ENCODE peak calls at places on chromosomes 16 and 17, in eight cellular contexts. One of them, this sample, is unnamed.
A peak's percentile ranks its signal among the peaks of the same experiment; 100 is the strongest.

GRCh38 chr17:82935944-82936767 is 96.3 kb upstream of the ZNF750 start:
- DNase-seq in HL-60: no peak
- DNase-seq in cardiac muscle cell: no peak
- DNase-seq in breast epithelium: peak; percentile 38
- DNase-seq in naive thymus-derived CD4-positive, alpha-beta T cell: no peak
- DNase-seq in left ventricle myocardium inferior: peak; percentile 11
- DNase-seq in BJ: no peak
- DNase-seq in left lung: no peak
- DNase-seq in this sample: peak; percentile 64

GRCh38 chr17:47192549-47192948 is 3.5 kb upstream of the CDC27 start:
- DNase-seq in naive thymus-derived CD4-positive, alpha-beta T cell: no peak
- DNase-seq in cardiac muscle cell: no peak
- DNase-seq in HL-60: peak; percentile 21
- DNase-seq in BJ: no peak
- DNase-seq in left ventricle myocardium inferior: no peak
- DNase-seq in breast epithelium: no peak
- DNase-seq in left lung: no peak
- DNase-seq in this sample: no peak

GRCh38 chr16:57503366-57503765 is 17.1 kb upstream of the DOK4 start:
- DNase-seq in cardiac muscle cell: peak; percentile 41
- DNase-seq in left ventricle myocardium inferior: no peak
- DNase-seq in HL-60: no peak
- DNase-seq in breast epithelium: no peak
- DNase-seq in naive thymus-derived CD4-positive, alpha-beta T cell: no peak
- DNase-seq in left lung: peak; percentile 62
- DNase-seq in BJ: no peak
- DNase-seq in this sample: no peak

GRCh38 chr16:4696172-4696904 is 3.0 kb downstream of the NUDT16L1 start:
- DNase-seq in breast epithelium: no peak
- DNase-seq in cardiac muscle cell: peak; percentile 50
- DNase-seq in naive thymus-derived CD4-positive, alpha-beta T cell: no peak
- DNase-seq in left ventricle myocardium inferior: peak; percentile 69
- DNase-seq in HL-60: no peak
- DNase-seq in BJ: no peak
- DNase-seq in left lung: no peak
- DNase-seq in this sample: peak; percentile 88

GRCh38 chr17:33277436-33278100 is 15.5 kb downstream of the ASIC2 start:
- DNase-seq in HL-60: no peak
- DNase-seq in naive thymus-derived CD4-positive, alpha-beta T cell: no peak
- DNase-seq in breast epithelium: no peak
- DNase-seq in left lung: no peak
- DNase-seq in left ventricle myocardium inferior: no peak
- DNase-seq in BJ: no peak
- DNase-seq in cardiac muscle cell: no peak
- DNase-seq in this sample: no peak

GRCh38 chr16:85511938-85512551 is 101.1 kb upstream of the GSE1 start:
- DNase-seq in left lung: no peak
- DNase-seq in HL-60: no peak
- DNase-seq in BJ: no peak
- DNase-seq in breast epithelium: no peak
- DNase-seq in cardiac muscle cell: no peak
- DNase-seq in naive thymus-derived CD4-positive, alpha-beta T cell: no peak
- DNase-seq in left ventricle myocardium inferior: no peak
- DNase-seq in this sample: no peak

GRCh38 chr17:958712-959451 is 20.7 kb downstream of the NXN start:
- DNase-seq in HL-60: no peak
- DNase-seq in left lung: no peak
- DNase-seq in naive thymus-derived CD4-positive, alpha-beta T cell: no peak
- DNase-seq in cardiac muscle cell: no peak
- DNase-seq in BJ: no peak
- DNase-seq in breast epithelium: no peak
- DNase-seq in left ventricle myocardium inferior: no peak
- DNase-seq in this sample: no peak

GRCh38 chr16:19238386-19238785 is 47.1 kb upstream of the CLEC19A start:
- DNase-seq in naive thymus-derived CD4-positive, alpha-beta T cell: no peak
- DNase-seq in left ventricle myocardium inferior: no peak
- DNase-seq in breast epithelium: no peak
- DNase-seq in left lung: no peak
- DNase-seq in HL-60: no peak
- DNase-seq in cardiac muscle cell: no peak
- DNase-seq in BJ: no peak
- DNase-seq in this sample: no peak

GRCh38 chr16:85291302-85292148 is 179.3 kb upstream of the CIBAR2 start:
- DNase-seq in left lung: peak; percentile 76
- DNase-seq in breast epithelium: no peak
- DNase-seq in HL-60: peak; percentile 23
- DNase-seq in left ventricle myocardium inferior: peak; percentile 60
- DNase-seq in naive thymus-derived CD4-positive, alpha-beta T cell: no peak
- DNase-seq in BJ: no peak
- DNase-seq in cardiac muscle cell: peak; percentile 53
- DNase-seq in this sample: no peak

GRCh38 chr16:4801051-4801961 is 1.1 kb downstream of the ROGDI start:
- DNase-seq in left ventricle myocardium inferior: no peak
- DNase-seq in cardiac muscle cell: no peak
- DNase-seq in naive thymus-derived CD4-positive, alpha-beta T cell: no peak
- DNase-seq in breast epithelium: no peak
- DNase-seq in left lung: no peak
- DNase-seq in HL-60: no peak
- DNase-seq in BJ: no peak
- DNase-seq in this sample: no peak

GRCh38 chr16:7343271-7343670 is 10.6 kb downstream of the RBFOX1 start:
- DNase-seq in naive thymus-derived CD4-positive, alpha-beta T cell: no peak
- DNase-seq in left lung: no peak
- DNase-seq in cardiac muscle cell: no peak
- DNase-seq in breast epithelium: no peak
- DNase-seq in left ventricle myocardium inferior: peak; percentile 28
- DNase-seq in BJ: no peak
- DNase-seq in HL-60: no peak
- DNase-seq in this sample: no peak

GRCh38 chr16:90037202-90037765 is 18.0 kb upstream of the DBNDD1 start:
- DNase-seq in left ventricle myocardium inferior: no peak
- DNase-seq in naive thymus-derived CD4-positive, alpha-beta T cell: no peak
- DNase-seq in left lung: no peak
- DNase-seq in cardiac muscle cell: no peak
- DNase-seq in HL-60: no peak
- DNase-seq in breast epithelium: no peak
- DNase-seq in BJ: no peak
- DNase-seq in this sample: no peak

GRCh38 chr16:72549878-72550277 is 377.9 kb upstream of the PMFBP1 start:
- DNase-seq in BJ: no peak
- DNase-seq in breast epithelium: no peak
- DNase-seq in cardiac muscle cell: no peak
- DNase-seq in HL-60: no peak
- DNase-seq in naive thymus-derived CD4-positive, alpha-beta T cell: no peak
- DNase-seq in left ventricle myocardium inferior: no peak
- DNase-seq in left lung: no peak
- DNase-seq in this sample: no peak

GRCh38 chr17:8797621-8798175 is 1.5 kb downstream of the MFSD6L start:
- DNase-seq in cardiac muscle cell: no peak
- DNase-seq in breast epithelium: no peak
- DNase-seq in left lung: no peak
- DNase-seq in left ventricle myocardium inferior: no peak
- DNase-seq in HL-60: no peak
- DNase-seq in BJ: no peak
- DNase-seq in naive thymus-derived CD4-positive, alpha-beta T cell: no peak
- DNase-seq in this sample: no peak

GRCh38 chr17:17806035-17806434 is 30.8 kb downstream of the SREBF1 start:
- DNase-seq in left ventricle myocardium inferior: no peak
- DNase-seq in breast epithelium: no peak
- DNase-seq in cardiac muscle cell: no peak
- DNase-seq in BJ: no peak
- DNase-seq in HL-60: no peak
- DNase-seq in naive thymus-derived CD4-positive, alpha-beta T cell: no peak
- DNase-seq in left lung: no peak
- DNase-seq in this sample: no peak

GRCh38 chr17:57197672-57198071 is 58.7 kb upstream of the MSI2 start:
- DNase-seq in BJ: no peak
- DNase-seq in cardiac muscle cell: no peak
- DNase-seq in HL-60: no peak
- DNase-seq in naive thymus-derived CD4-positive, alpha-beta T cell: no peak
- DNase-seq in breast epithelium: no peak
- DNase-seq in left ventricle myocardium inferior: no peak
- DNase-seq in left lung: no peak
- DNase-seq in this sample: no peak

GRCh38 chr17:73155410-73156165 is 9.2 kb upstream of the SSTR2 start:
- DNase-seq in left lung: no peak
- DNase-seq in breast epithelium: no peak
- DNase-seq in cardiac muscle cell: no peak
- DNase-seq in BJ: no peak
- DNase-seq in HL-60: no peak
- DNase-seq in left ventricle myocardium inferior: no peak
- DNase-seq in naive thymus-derived CD4-positive, alpha-beta T cell: no peak
- DNase-seq in this sample: no peak

GRCh38 chr17:37465058-37465616 is 24.6 kb upstream of the DUSP14 start:
- DNase-seq in breast epithelium: no peak
- DNase-seq in cardiac muscle cell: peak; percentile 76
- DNase-seq in naive thymus-derived CD4-positive, alpha-beta T cell: no peak
- DNase-seq in left ventricle myocardium inferior: no peak
- DNase-seq in HL-60: no peak
- DNase-seq in BJ: no peak
- DNase-seq in left lung: no peak
- DNase-seq in this sample: no peak

GRCh38 chr16:499924-500323 is 27.6 kb upstream of the CAPN15 start:
- DNase-seq in HL-60: no peak
- DNase-seq in left ventricle myocardium inferior: no peak
- DNase-seq in left lung: no peak
- DNase-seq in breast epithelium: no peak
- DNase-seq in BJ: no peak
- DNase-seq in naive thymus-derived CD4-positive, alpha-beta T cell: no peak
- DNase-seq in cardiac muscle cell: no peak
- DNase-seq in this sample: no peak

GRCh38 chr16:502179-502943 is 25.2 kb upstream of the CAPN15 start:
- DNase-seq in cardiac muscle cell: no peak
- DNase-seq in BJ: no peak
- DNase-seq in left lung: no peak
- DNase-seq in HL-60: no peak
- DNase-seq in naive thymus-derived CD4-positive, alpha-beta T cell: no peak
- DNase-seq in left ventricle myocardium inferior: no peak
- DNase-seq in breast epithelium: no peak
- DNase-seq in this sample: no peak

GRCh38 chr16:497258-497657 is 30.3 kb upstream of the CAPN15 start:
- DNase-seq in naive thymus-derived CD4-positive, alpha-beta T cell: no peak
- DNase-seq in BJ: no peak
- DNase-seq in breast epithelium: no peak
- DNase-seq in left lung: no peak
- DNase-seq in left ventricle myocardium inferior: no peak
- DNase-seq in cardiac muscle cell: no peak
- DNase-seq in HL-60: no peak
- DNase-seq in this sample: no peak

GRCh38 chr16:503150-504071 is 24.1 kb upstream of the CAPN15 start:
- DNase-seq in BJ: no peak
- DNase-seq in cardiac muscle cell: no peak
- DNase-seq in HL-60: no peak
- DNase-seq in left ventricle myocardium inferior: no peak
- DNase-seq in naive thymus-derived CD4-positive, alpha-beta T cell: no peak
- DNase-seq in breast epithelium: no peak
- DNase-seq in left lung: no peak
- DNase-seq in this sample: no peak

DNA sequence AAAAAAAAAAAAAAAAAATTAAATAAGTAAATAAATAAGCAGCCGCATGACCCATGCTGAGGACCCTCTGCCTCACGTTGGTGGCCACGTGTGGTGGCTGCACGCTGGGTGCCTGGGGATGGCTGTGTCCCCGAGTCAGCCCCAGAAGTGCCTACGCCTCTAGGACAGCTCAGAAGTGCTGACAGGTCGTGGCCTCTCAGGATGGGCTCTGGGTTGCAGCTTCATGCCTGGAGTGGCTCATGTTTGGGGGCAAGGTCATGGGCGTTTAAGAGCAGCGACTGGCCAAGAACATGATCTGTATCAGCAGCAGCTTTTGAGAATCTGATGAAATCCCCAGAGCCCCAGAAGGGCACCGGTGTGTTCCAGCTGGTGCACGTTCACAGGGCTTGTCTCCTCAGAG is 26.8 kb upstream of the CAPN15 start:
- DNase-seq in cardiac muscle cell: no peak
- DNase-seq in HL-60: no peak
- DNase-seq in left ventricle myocardium inferior: peak; percentile 59
- DNase-seq in BJ: no peak
- DNase-seq in breast epithelium: no peak
- DNase-seq in naive thymus-derived CD4-positive, alpha-beta T cell: no peak
- DNase-seq in left lung: no peak
- DNase-seq in this sample: no peak
- H3K4me3 ChIP-seq in cardiac muscle cell: no peak overlapping the region
- H3K4me3 ChIP-seq in HL-60: no peak overlapping the region
- H3K4me3 ChIP-seq in left ventricle myocardium inferior: no peak overlapping the region
- H3K4me3 ChIP-seq in BJ: no peak overlapping the region
- H3K4me3 ChIP-seq in breast epithelium: no peak overlapping the region
- H3K4me3 ChIP-seq in naive thymus-derived CD4-positive, alpha-beta T cell: no peak overlapping the region
- H3K4me3 ChIP-seq in left lung: no peak overlapping the region
- H3K4me3 ChIP-seq in this sample: no peak overlapping the region

DNA sequence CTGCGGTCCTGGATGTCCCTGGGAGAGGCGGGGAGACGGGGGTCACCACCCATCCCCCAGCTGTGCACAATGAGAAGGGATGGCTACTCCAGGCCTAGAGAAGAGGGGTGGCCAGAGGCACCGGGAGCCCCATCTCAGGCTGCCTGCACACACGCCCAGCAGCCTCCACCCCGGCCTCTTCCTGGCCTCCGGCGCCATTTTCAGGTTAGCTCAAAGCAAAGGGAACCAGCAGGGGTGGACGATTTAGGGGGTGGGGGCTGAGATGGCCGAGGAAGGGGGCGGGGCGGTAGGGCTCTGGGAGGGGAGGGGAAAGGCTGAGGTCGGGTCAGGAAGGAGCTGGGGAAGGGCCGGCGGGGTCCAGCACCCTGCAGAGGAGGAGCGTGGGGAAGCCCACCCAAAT is 42.8 kb downstream of the SRCIN1 start:
- DNase-seq in BJ: no peak
- DNase-seq in HL-60: no peak
- DNase-seq in naive thymus-derived CD4-positive, alpha-beta T cell: no peak
- DNase-seq in cardiac muscle cell: no peak
- DNase-seq in breast epithelium: no peak
- DNase-seq in left lung: no peak
- DNase-seq in left ventricle myocardium inferior: no peak
- DNase-seq in this sample: no peak
- H3K4me3 ChIP-seq in BJ: no peak overlapping the region
- H3K4me3 ChIP-seq in HL-60: no peak overlapping the region
- H3K4me3 ChIP-seq in naive thymus-derived CD4-positive, alpha-beta T cell: no peak overlapping the region
- H3K4me3 ChIP-seq in cardiac muscle cell: no peak overlapping the region
- H3K4me3 ChIP-seq in breast epithelium: no peak overlapping the region
- H3K4me3 ChIP-seq in left lung: no peak overlapping the region
- H3K4me3 ChIP-seq in left ventricle myocardium inferior: no peak overlapping the region
- H3K4me3 ChIP-seq in this sample: no peak overlapping the region

GRCh38 chr16:2519711-2520080 is 475 bp upstream of the AMDHD2 start:
- DNase-seq in left lung: no peak
- DNase-seq in naive thymus-derived CD4-positive, alpha-beta T cell: no peak
- DNase-seq in breast epithelium: no peak
- DNase-seq in left ventricle myocardium inferior: no peak
- DNase-seq in cardiac muscle cell: no peak
- DNase-seq in HL-60: no peak
- DNase-seq in BJ: no peak
- DNase-seq in this sample: no peak
- H3K4me3 ChIP-seq in left lung: peak overlapping the region; percentile 68
- H3K4me3 ChIP-seq in naive thymus-derived CD4-positive, alpha-beta T cell: no peak overlapping the region
- H3K4me3 ChIP-seq in breast epithelium: peak overlapping the region; percentile 68
- H3K4me3 ChIP-seq in left ventricle myocardium inferior: peak overlapping the region; percentile 77
- H3K4me3 ChIP-seq in cardiac muscle cell: peak overlapping the region; percentile 63
- H3K4me3 ChIP-seq in HL-60: peak overlapping the region; percentile 17
- H3K4me3 ChIP-seq in BJ: no peak overlapping the region
- H3K4me3 ChIP-seq in this sample: no peak overlapping the region

DNA sequence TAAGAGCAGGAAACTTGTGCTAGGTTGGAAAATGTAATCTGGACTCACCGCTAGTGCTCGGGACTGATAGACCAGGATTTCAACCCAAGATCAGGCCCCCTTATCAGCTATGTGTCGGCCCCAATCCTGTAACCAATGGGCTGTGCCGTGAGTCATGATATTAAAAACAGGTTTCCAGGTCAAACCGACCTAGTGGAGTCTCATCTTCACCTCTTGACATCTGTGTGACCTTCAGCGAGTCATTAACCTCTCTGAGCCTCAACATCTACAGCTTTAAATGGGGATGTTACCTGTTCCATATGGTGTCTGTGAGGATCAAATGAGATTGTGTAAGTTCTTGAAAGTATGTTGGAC is 512 bp downstream of the PMM2 start:
- DNase-seq in breast epithelium: no peak
- DNase-seq in left ventricle myocardium inferior: no peak
- DNase-seq in HL-60: no peak
- DNase-seq in naive thymus-derived CD4-positive, alpha-beta T cell: no peak
- DNase-seq in BJ: no peak
- DNase-seq in left lung: no peak
- DNase-seq in cardiac muscle cell: no peak
- DNase-seq in this sample: no peak
- H3K4me3 ChIP-seq in breast epithelium: peak overlapping the region; percentile 99
- H3K4me3 ChIP-seq in left ventricle myocardium inferior: peak overlapping the region; percentile 90
- H3K4me3 ChIP-seq in HL-60: peak overlapping the region; percentile 86
- H3K4me3 ChIP-seq in naive thymus-derived CD4-positive, alpha-beta T cell: peak overlapping the region; percentile 90
- H3K4me3 ChIP-seq in BJ: peak overlapping the region; percentile 74
- H3K4me3 ChIP-seq in left lung: peak overlapping the region; percentile 78
- H3K4me3 ChIP-seq in cardiac muscle cell: peak overlapping the region; percentile 63
- H3K4me3 ChIP-seq in this sample: peak overlapping the region; percentile 96